ENCODE peak calls at places on chromosome 2, in five cellular contexts. X is A549; K is effector memory CD8-positive, alpha-beta T cell; G is CD8-positive, alpha-beta T cell; B is stimulated activated CD8-positive, alpha-beta memory T cell treated with anti-CD3 and anti-CD28 coated beads, Interleukin-4, amount 100 ng/mL, for 24 hours. I is an unnamed sample.

GRCh38 chr2:71608441-71608840 is 155.1 kb downstream of the DYSF start:
- DNase-seq in X (no peak), K (no peak), G (no peak), B (no peak), I (no peak)

GRCh38 chr2:239085201-239085992 is 237.5 kb downstream of the TWIST2 start:
- DNase-seq in X (no peak), K (no peak), G (no peak), B (no peak), I (no peak)

GRCh38 chr2:112199188-112199587 is 55.7 kb downstream of the ZC3H8 start:
- DNase-seq in X (no peak), K (no peak), G (no peak), B (no peak), I (no peak)

GRCh38 chr2:127909019-127909418 is 23.3 kb upstream of the AMMECR1L start:
- DNase-seq in X (no peak), K (no peak), G (no peak), B (no peak), I (no peak)

GRCh38 chr2:25420820-25421237 is 79.1 kb upstream of the DNMT3A start:
- DNase-seq in X (no peak), K (no peak), G (no peak), B (no peak), I (no peak)

GRCh38 chr2:71799013-71799575 is 345.7 kb downstream of the DYSF start:
- DNase-seq in X (no peak), K (no peak), G (no peak), B (no peak), I (no peak)

GRCh38 chr2:135913726-135914365 is 37.6 kb upstream of the MCM6 start:
- DNase-seq in X (peak), K (peak), G (peak), B (no peak), I (no peak)

GRCh38 chr2:170582747-170583463 is 132.2 kb upstream of the SP5 start:
- DNase-seq in X (no peak), K (no peak), G (no peak), B (no peak), I (no peak)

GRCh38 chr2:121529439-121530209 is 1.1 kb upstream of the RNU4ATAC start:
- DNase-seq in X (peak), K (no peak), G (no peak), B (peak), I (peak)

GRCh38 chr2:127023504-127023903 is 83.5 kb downstream of the BIN1 start:
- DNase-seq in X (no peak), K (no peak), G (no peak), B (no peak), I (no peak)

GRCh38 chr2:152497481-152498052 is 162.6 kb downstream of the FMNL2 start:
- DNase-seq in X (no peak), K (no peak), G (no peak), B (no peak), I (no peak)

GRCh38 chr2:48946444-48947048 is 191.0 kb upstream of the LHCGR start:
- DNase-seq in X (peak), K (peak), G (peak), B (no peak), I (no peak)

I was measured in NK-92 treated with Interleukin-12 subunit alpha and Interleukin-12 subunit beta, amount 100 ng/mL, for 24 hours.